ENCODE peak calls at places on chromosomes 16 and 17, in seven cellular contexts. D, P, W, E, G, Y and B are unnamed samples.

GRCh38 chr16:87713469-87714229 is 52.1 kb downstream of the KLHDC4 start:
- DNase-seq in G (peak), Y (no peak), W (no peak), D (no peak), P (peak), E (no peak), B (no peak)

GRCh38 chr16:53281859-53282258 is 152.4 kb upstream of the RBL2 start:
- DNase-seq in W (no peak), E (no peak), G (no peak), Y (no peak), D (no peak), P (no peak), B (no peak)

GRCh38 chr16:87834668-87835473 is 34.4 kb downstream of the SLC7A5 start:
- DNase-seq in E (no peak), G (no peak), D (no peak), W (no peak), P (no peak), Y (no peak), B (no peak)

GRCh38 chr17:44952946-44953475 is 5.4 kb upstream of the KIF18B start:
- DNase-seq in E (no peak), Y (no peak), W (no peak), G (no peak), P (no peak), D (no peak), B (no peak)

GRCh38 chr16:626787-627457 is 3.9 kb upstream of the WFIKKN1 start:
- DNase-seq in D (peak), P (no peak), Y (no peak), W (no peak), G (no peak), E (no peak), B (no peak)

GRCh38 chr17:66702106-66702936 is 132.6 kb upstream of the CACNG5 start:
- DNase-seq in D (no peak), E (no peak), G (no peak), P (no peak), W (no peak), Y (no peak), B (no peak)

GRCh38 chr16:24430937-24431760 is 108.2 kb upstream of the RBBP6 start:
- DNase-seq in W (no peak), P (no peak), E (no peak), G (no peak), D (no peak), Y (no peak), B (no peak)

GRCh38 chr17:55601874-55602364 is 90.7 kb upstream of the SMIM36 start:
- DNase-seq in E (no peak), Y (no peak), P (peak), W (peak), D (no peak), G (no peak), B (peak)

GRCh38 chr16:16828913-16829398 is 450.0 kb downstream of the NPIPA7 start:
- DNase-seq in P (no peak), G (no peak), D (no peak), Y (no peak), W (no peak), E (no peak), B (no peak)

GRCh38 chr17:46727572-46728348 is 90.7 kb downstream of the WNT3 start:
- DNase-seq in P (no peak), Y (no peak), E (no peak), G (no peak), W (no peak), D (no peak), B (no peak)

GRCh38 chr16:17211797-17212196 is 259.0 kb downstream of the XYLT1 start:
- DNase-seq in E (no peak), W (peak), G (no peak), Y (no peak), D (no peak), P (peak), B (no peak)

GRCh38 chr16:52488837-52489289 is 58.1 kb downstream of the TOX3 start:
- DNase-seq in D (no peak), P (no peak), Y (no peak), E (peak), G (no peak), W (no peak), B (no peak)

GRCh38 chr16:75107505-75107904 is 9.1 kb downstream of the LDHD start:
- DNase-seq in Y (no peak), D (no peak), W (no peak), E (no peak), P (no peak), G (no peak), B (peak)

GRCh38 chr16:56814537-56815432 is 50.2 kb upstream of the SLC12A3 start:
- DNase-seq in Y (no peak), D (no peak), P (no peak), W (no peak), G (no peak), E (no peak), B (no peak)

GRCh38 chr17:80860101-80860671 is 131.5 kb upstream of the CHMP6 start:
- DNase-seq in W (no peak), P (no peak), Y (no peak), D (no peak), G (no peak), E (peak), B (no peak)

GRCh38 chr17:21042434-21043295 is at the start of gene USP22:
- DNase-seq in Y (no peak), P (peak), W (peak), E (no peak), G (peak), D (no peak), B (peak)

GRCh38 chr16:1152123-1152638 is 725 bp upstream of the CACNA1H start:
- DNase-seq in Y (no peak), W (no peak), E (no peak), P (no peak), G (peak), D (no peak), B (no peak)

GRCh38 chr16:88770459-88771293 is 14.3 kb downstream of the PIEZO1 start:
- DNase-seq in E (peak), G (no peak), D (no peak), P (no peak), W (no peak), Y (peak), B (no peak)

GRCh38 chr16:19520861-19521331 is 1.0 kb downstream of the GDE1 start:
- DNase-seq in G (no peak), P (peak), E (peak), D (no peak), W (peak), Y (no peak), B (peak)

GRCh38 chr17:333626-334396 is 18.8 kb downstream of the RPH3AL start:
- DNase-seq in E (peak), G (peak), D (no peak), Y (peak), P (no peak), W (no peak), B (no peak)

GRCh38 chr17:17103160-17103559 is 60.9 kb downstream of the MPRIP start:
- DNase-seq in E (no peak), D (no peak), Y (no peak), W (no peak), G (no peak), P (no peak), B (no peak)

GRCh38 chr16:57592591-57593003 is 35.8 kb upstream of the ADGRG1 start:
- DNase-seq in Y (no peak), E (peak), W (no peak), G (peak), P (no peak), D (no peak), B (no peak)

GRCh38 chr17:65194670-65195334 is 57.6 kb downstream of the RGS9 start:
- DNase-seq in Y (no peak), P (no peak), E (peak), W (no peak), D (no peak), G (no peak), B (no peak)

GRCh38 chr17:58706351-58707140 is 14.1 kb downstream of the RAD51C start:
- DNase-seq in D (no peak), G (no peak), P (no peak), E (no peak), W (peak), Y (no peak), B (no peak)

GRCh38 chr17:79912552-79913330 is 73.5 kb upstream of the CBX4 start:
- DNase-seq in W (no peak), G (no peak), D (no peak), E (no peak), Y (no peak), P (no peak), B (no peak)

GRCh38 chr17:51005768-51006167 is 114.9 kb downstream of the SPAG9 start:
- DNase-seq in D (no peak), P (no peak), G (no peak), W (no peak), Y (no peak), E (no peak), B (no peak)

GRCh38 chr17:38619937-38620550 is 14.3 kb upstream of the SRCIN1 start:
- DNase-seq in W (peak), E (no peak), G (no peak), Y (no peak), D (no peak), P (no peak), B (no peak)

GRCh38 chr16:84088695-84089395 is 27.9 kb downstream of the MBTPS1 start:
- DNase-seq in W (peak), G (no peak), D (no peak), E (peak), Y (no peak), P (peak), B (peak)

GRCh38 chr17:2710804-2711607 is 558 bp downstream of the CLUH start:
- DNase-seq in E (peak), D (peak), W (no peak), G (no peak), Y (no peak), P (peak), B (no peak)

GRCh38 chr17:76598004-76598439 is 12.4 kb upstream of the ST6GALNAC2 start:
- DNase-seq in Y (peak), E (no peak), P (peak), G (no peak), W (no peak), D (no peak), B (no peak)

GRCh38 chr17:59121901-59122480 is 15.3 kb upstream of the TRIM37 start:
- DNase-seq in P (no peak), Y (no peak), D (peak), E (no peak), W (no peak), G (no peak), B (no peak)

GRCh38 chr17:19456016-19456927 is 45.2 kb downstream of the RNF112 start:
- DNase-seq in G (no peak), E (no peak), P (no peak), W (no peak), Y (no peak), D (no peak), B (no peak)

GRCh38 chr16:77480671-77481315 is 46.0 kb upstream of the ADAMTS18 start:
- DNase-seq in P (no peak), W (no peak), E (no peak), Y (no peak), D (no peak), G (no peak), B (no peak)

GRCh38 chr17:40859536-40859935 is 7.5 kb downstream of the KRT12 start:
- DNase-seq in W (no peak), D (peak), E (peak), G (no peak), P (no peak), Y (no peak), B (no peak)

GRCh38 chr17:81870155-81870977 is 771 bp downstream of the ARHGDIA start:
- DNase-seq in W (peak), G (no peak), P (peak), D (no peak), Y (no peak), E (peak), B (no peak)

GRCh38 chr17:81868674-81869220 is 2.4 kb downstream of the ARHGDIA start:
- DNase-seq in P (peak), W (no peak), G (no peak), D (no peak), Y (no peak), E (peak), B (no peak)

GRCh38 chr17:81869221-81870154 is 1.6 kb downstream of the ARHGDIA start:
- DNase-seq in Y (no peak), D (no peak), W (peak), G (no peak), P (peak), E (peak), B (peak)

GRCh38 chr17:81870978-81871386 is at the start of gene ARHGDIA:
- DNase-seq in W (peak), P (no peak), Y (no peak), D (no peak), E (no peak), G (no peak), B (no peak)

GRCh38 chr17:81871387-81872120 is 417 bp upstream of the ARHGDIA start:
- DNase-seq in Y (peak), E (peak), G (peak), D (no peak), P (peak), W (peak), B (peak)
- TF ChIP-seq CTCF in Y (peak), E (no peak), G (no peak), D (peak), P (peak), W (peak), B (peak)

DNA sequence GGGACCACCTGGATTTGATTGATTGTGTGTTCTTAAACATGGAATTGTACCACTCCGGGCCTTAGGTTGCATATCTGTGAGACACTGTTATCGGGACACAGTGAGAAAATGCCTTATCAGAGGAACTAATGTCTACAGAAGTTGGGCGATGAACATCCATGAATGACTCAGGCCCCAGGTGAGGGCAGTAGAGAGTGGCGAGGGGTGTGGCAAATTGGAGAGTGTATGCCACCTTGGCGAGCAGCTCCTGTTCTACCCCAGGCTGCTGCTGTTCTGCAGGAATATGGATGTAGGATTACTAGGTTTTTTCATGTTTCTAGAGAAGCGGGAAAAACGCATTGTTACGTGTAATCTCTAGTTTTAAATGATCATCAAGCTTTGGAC is 38.8 kb downstream of the CLEC16A start:
- DNase-seq in W (no peak), D (no peak), G (no peak), E (peak), P (peak), Y (no peak), B (peak)
- TF ChIP-seq CTCF in W (peak), D (peak), G (no peak), E (no peak), P (peak), Y (no peak), B (peak)

GRCh38 chr17:14061666-14062560 is 7.4 kb upstream of the COX10 start:
- DNase-seq in E (no peak), W (no peak), Y (no peak), G (no peak), P (no peak), D (no peak), B (no peak)
- TF ChIP-seq CTCF in E (no peak), W (no peak), Y (no peak), G (no peak), P (no peak), D (no peak), B (no peak)

GRCh38 chr16:85126731-85127662 is 14.7 kb upstream of the CIBAR2 start:
- DNase-seq in G (no peak), Y (no peak), E (no peak), W (no peak), D (peak), P (no peak), B (no peak)
- TF ChIP-seq CTCF in G (no peak), Y (no peak), E (no peak), W (no peak), D (no peak), P (no peak), B (no peak)

GRCh38 chr16:50448981-50449380 is 80.2 kb upstream of the BRD7 start:
- DNase-seq in P (no peak), Y (no peak), G (no peak), E (no peak), D (no peak), W (no peak), B (no peak)

GRCh38 chr16:50450957-50451356 is 82.2 kb upstream of the BRD7 start:
- DNase-seq in E (no peak), P (no peak), Y (no peak), W (no peak), D (no peak), G (no peak), B (no peak)

GRCh38 chr16:50449800-50450199 is 81.0 kb upstream of the BRD7 start:
- DNase-seq in D (no peak), P (no peak), G (no peak), Y (no peak), W (no peak), E (no peak), B (no peak)

GRCh38 chr16:50446861-50447260 is 78.1 kb upstream of the BRD7 start:
- DNase-seq in E (no peak), P (no peak), D (no peak), Y (no peak), G (no peak), W (no peak), B (no peak)

DNA sequence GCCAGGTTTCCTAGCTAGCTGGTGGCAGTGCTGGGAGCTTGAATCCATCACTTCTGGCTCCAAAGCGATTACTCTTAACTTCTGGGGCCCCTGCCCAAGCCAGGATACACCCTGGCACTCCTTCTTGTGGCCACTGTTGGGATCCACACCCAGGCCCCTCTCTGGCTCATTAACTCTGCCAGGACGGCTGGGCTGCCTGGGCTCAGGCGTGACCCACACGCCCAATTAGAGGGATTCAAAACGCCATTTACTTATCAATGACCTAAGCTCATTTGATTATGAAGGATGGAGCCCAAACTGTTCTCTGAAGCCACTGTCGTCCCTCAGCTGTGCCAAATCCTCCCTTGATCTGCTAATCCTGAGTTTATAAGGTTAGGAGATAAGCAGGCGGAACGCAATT is 79.7 kb upstream of the BRD7 start:
- DNase-seq in E (no peak), G (no peak), W (no peak), P (no peak), D (no peak), Y (no peak), B (no peak)
- TF ChIP-seq CTCF in E (no peak), G (no peak), W (no peak), P (no peak), D (peak), Y (no peak), B (no peak)

DNA sequence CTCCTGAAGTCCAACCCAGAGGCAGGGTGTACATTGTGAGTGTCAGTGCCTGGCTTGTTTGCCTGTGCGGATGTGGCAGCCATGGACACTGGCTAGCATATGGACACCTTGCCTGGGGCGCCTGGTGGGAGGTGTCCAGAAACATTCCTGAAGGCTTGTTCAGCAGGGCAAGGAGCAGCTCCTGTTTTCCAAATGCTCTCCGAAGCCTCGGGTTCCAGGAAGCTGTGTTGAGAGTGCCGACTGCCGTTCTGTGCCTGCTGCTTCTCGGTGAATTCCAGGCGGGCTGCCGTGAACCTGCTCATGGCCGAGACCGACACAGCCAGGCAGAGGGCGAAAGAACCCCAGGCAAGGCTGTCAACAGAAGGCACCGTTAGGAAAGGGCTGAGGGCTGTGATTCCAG is 10.9 kb upstream of the DHRS7C start:
- DNase-seq in Y (no peak), G (no peak), P (no peak), D (no peak), E (no peak), W (no peak), B (no peak)
- TF ChIP-seq CTCF in Y (no peak), G (no peak), P (no peak), D (no peak), E (no peak), W (no peak), B (no peak)

GRCh38 chr16:3882531-3882930 is 2.0 kb upstream of the CREBBP start:
- DNase-seq in E (no peak), P (no peak), Y (no peak), G (no peak), D (no peak), W (no peak), B (no peak)

GRCh38 chr16:3881499-3881995 is 1.0 kb upstream of the CREBBP start:
- DNase-seq in D (no peak), W (no peak), Y (no peak), G (no peak), E (no peak), P (no peak), B (no peak)

GRCh38 chr16:3879258-3879886 is 1.1 kb downstream of the CREBBP start:
- DNase-seq in E (peak), Y (no peak), G (no peak), W (peak), P (peak), D (no peak), B (no peak)

GRCh38 chr16:3879887-3880564 is 487 bp downstream of the CREBBP start:
- DNase-seq in P (peak), D (no peak), W (peak), E (peak), G (peak), Y (peak), B (peak)

DNA sequence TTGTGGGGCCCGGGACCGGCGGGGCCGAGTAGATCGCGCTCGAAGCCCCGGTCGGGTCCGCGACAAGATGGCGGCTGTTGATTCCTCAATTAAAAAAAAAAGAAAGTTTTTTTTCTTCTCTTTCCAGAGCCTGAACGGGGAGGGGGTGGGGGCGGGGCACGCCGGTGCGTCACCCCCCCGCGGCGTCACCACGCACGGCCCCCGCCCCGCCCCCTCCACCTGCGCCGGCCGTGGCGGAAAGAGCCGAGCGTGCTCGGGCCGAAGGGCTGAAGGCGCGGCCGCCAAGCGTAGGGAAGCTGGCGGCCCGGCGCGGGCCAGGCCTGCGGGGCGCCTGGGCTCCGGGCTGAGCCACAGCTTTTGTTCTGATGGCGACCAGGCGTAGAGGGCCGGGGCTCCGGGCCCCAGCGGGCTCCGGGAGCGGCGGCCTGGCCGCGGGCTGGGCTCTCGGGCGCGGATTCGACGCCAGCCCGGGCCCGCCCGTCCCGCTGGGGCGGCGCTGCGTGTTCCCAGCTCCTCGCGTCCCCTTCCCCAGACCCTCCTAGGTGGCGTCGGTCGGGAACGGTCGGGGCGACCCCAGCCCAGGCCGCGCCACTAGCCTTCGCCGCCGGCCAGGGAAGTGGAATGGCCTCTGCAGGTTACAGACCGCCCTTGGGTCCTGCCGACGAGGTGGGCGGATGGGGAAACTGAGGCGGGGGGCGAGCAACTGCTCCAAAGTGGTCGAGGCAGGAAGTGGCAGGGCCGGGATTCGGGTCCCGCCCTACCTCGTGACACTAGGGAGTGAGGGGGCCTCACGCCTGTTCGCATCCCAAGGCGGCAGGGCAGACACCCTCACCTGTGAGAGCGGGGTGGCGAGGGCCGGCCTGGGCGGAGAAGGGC is at the start of gene CREBBP:
- DNase-seq in W (peak), P (peak), E (peak), Y (peak), G (peak), D (no peak), B (peak)
- TF ChIP-seq CTCF in W (no peak), P (no peak), E (no peak), Y (no peak), G (no peak), D (no peak), B (no peak)